ENCODE peak calls at places on chromosome 10, in four cellular contexts. Y is HEK293T, W is GM12878, S is K562. K is an unnamed sample.

GRCh38 chr10:112972606-112973005 is 22.6 kb downstream of the TCF7L2 start:
- DNase-seq in Y (no peak), W (no peak), S (no peak), K (no peak)

GRCh38 chr10:14879055-14879800 is 562 bp downstream of the SUV39H2 start:
- DNase-seq in Y (no peak), W (no peak), S (peak), K (peak)

GRCh38 chr10:34740321-34740720 is 74.8 kb downstream of the PARD3 start:
- DNase-seq in Y (no peak), W (no peak), S (no peak), K (no peak)

GRCh38 chr10:100507357-100507732 is 12.3 kb downstream of the SEC31B start:
- DNase-seq in Y (no peak), W (no peak), S (no peak), K (no peak)

GRCh38 chr10:133415752-133416151 is 8.7 kb downstream of the SPRN start:
- DNase-seq in Y (no peak), W (no peak), S (no peak), K (no peak)

GRCh38 chr10:23884671-23885070 is 324.3 kb upstream of the KIAA1217 start:
- DNase-seq in Y (no peak), W (no peak), S (no peak), K (no peak)

GRCh38 chr10:10992961-10993714 is 24.5 kb upstream of the CELF2 start:
- DNase-seq in Y (no peak), W (no peak), S (no peak), K (no peak)

GRCh38 chr10:16952010-16952550 is 134.9 kb upstream of the RSU1 start:
- DNase-seq in Y (no peak), W (no peak), S (no peak), K (no peak)

GRCh38 chr10:17366705-17367104 is 87.7 kb downstream of the ST8SIA6 start:
- DNase-seq in Y (no peak), W (no peak), S (no peak), K (no peak)

GRCh38 chr10:71078454-71079145 is 133.8 kb upstream of the UNC5B start:
- DNase-seq in Y (no peak), W (no peak), S (no peak), K (no peak)

GRCh38 chr10:16887565-16887964 is 70.3 kb upstream of the RSU1 start:
- DNase-seq in Y (no peak), W (no peak), S (no peak), K (no peak)

GRCh38 chr10:79182763-79183467 is 114.1 kb downstream of the ZMIZ1 start:
- DNase-seq in Y (no peak), W (no peak), S (no peak), K (no peak)
- TF ChIP-seq TARDBP in Y (no peak), W (no peak), S (no peak), K (no peak)

GRCh38 chr10:119531067-119531466 is 11.5 kb downstream of the RGS10 start:
- DNase-seq in Y (no peak), W (no peak), S (no peak), K (peak)
- TF ChIP-seq TARDBP in Y (no peak), W (no peak), S (no peak), K (no peak)

GRCh38 chr10:122894261-122894944 is 15.0 kb upstream of the FAM24B start:
- DNase-seq in Y (no peak), W (no peak), S (no peak), K (no peak)
- TF ChIP-seq TARDBP in Y (no peak), W (no peak), S (no peak), K (no peak)

GRCh38 chr10:131115801-131116200 is 195.7 kb downstream of the TCERG1L start:
- DNase-seq in Y (no peak), W (no peak), S (no peak), K (no peak)

GRCh38 chr10:131116216-131117005 is 195.1 kb downstream of the TCERG1L start:
- DNase-seq in Y (no peak), W (no peak), S (no peak), K (no peak)

GRCh38 chr10:131117416-131118212 is 193.9 kb downstream of the TCERG1L start:
- DNase-seq in Y (no peak), W (no peak), S (no peak), K (no peak)

GRCh38 chr10:131115321-131115720 is 196.2 kb downstream of the TCERG1L start:
- DNase-seq in Y (no peak), W (no peak), S (no peak), K (no peak)

DNA sequence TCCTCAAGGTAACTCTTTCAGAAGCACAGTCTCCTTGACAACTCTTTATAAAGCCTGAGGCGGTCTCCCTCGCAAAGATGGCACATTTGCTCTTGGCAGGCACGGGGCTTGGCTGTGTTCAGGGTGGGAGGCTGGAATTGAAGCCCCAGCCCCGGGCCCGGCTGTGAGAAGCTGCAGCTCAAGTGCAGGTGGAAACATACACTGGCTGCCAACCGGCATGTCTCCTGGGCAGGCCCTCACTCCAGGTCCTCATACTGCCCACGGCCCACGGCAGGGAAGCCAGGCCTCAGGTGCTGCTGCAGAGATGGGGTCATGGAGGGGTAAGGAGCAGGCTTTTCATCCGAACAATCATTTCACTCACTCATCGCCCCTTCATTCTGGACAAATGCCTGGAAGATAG is 194.5 kb downstream of the TCERG1L start:
- DNase-seq in Y (no peak), W (no peak), S (no peak), K (no peak)
- TF ChIP-seq TARDBP in Y (no peak), W (no peak), S (no peak), K (no peak)

GRCh38 chr10:12973149-12973718 is 28.3 kb downstream of the CCDC3 start:
- DNase-seq in Y (no peak), W (no peak), S (no peak), K (no peak)

GRCh38 chr10:12972146-12972545 is 29.4 kb downstream of the CCDC3 start:
- DNase-seq in Y (no peak), W (no peak), S (no peak), K (no peak)

GRCh38 chr10:12974123-12974844 is 27.2 kb downstream of the CCDC3 start:
- DNase-seq in Y (no peak), W (no peak), S (no peak), K (no peak)

GRCh38 chr10:12969951-12970350 is 31.6 kb downstream of the CCDC3 start:
- DNase-seq in Y (no peak), W (no peak), S (no peak), K (no peak)

DNA sequence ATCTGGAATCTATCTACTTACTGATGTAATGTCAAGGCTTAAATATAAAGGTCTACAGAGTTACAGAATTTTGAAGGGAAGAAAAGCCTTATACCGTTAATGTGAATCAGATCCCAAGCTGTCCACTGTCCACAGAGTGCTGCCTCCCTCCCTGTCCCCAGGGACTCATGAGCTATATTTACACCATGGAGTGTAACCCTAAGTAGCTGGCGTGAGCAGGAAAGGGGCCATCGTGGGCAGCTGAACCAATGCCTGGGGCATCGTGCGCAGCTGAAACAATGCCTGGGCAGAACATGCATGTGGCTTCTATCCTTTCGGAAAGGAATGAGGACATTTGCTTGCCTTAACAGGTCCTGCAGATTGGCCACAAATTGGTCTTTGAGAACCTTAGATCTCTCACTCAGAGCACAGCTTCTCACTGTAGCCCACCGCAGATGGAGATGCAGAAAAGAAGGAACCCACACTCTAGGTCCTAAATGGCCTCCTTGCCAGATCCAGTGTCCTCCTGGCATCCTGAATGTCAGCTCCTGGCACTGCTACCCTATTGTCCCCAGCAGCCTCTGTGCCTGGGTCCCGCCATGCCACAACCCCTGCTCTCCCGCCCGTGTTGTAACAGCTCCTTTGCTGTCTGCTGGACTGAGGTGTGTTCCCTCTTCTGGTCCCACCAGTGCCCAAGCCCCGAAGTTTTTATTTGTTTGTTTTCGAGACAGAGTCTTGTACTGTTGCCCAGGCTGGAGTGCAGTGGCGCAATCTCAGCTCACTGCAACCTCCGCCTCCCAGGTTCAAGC is 30.3 kb downstream of the CCDC3 start:
- DNase-seq in Y (no peak), W (no peak), S (no peak), K (no peak)
- TF ChIP-seq TARDBP in Y (no peak), W (no peak), S (no peak), K (no peak)

DNA sequence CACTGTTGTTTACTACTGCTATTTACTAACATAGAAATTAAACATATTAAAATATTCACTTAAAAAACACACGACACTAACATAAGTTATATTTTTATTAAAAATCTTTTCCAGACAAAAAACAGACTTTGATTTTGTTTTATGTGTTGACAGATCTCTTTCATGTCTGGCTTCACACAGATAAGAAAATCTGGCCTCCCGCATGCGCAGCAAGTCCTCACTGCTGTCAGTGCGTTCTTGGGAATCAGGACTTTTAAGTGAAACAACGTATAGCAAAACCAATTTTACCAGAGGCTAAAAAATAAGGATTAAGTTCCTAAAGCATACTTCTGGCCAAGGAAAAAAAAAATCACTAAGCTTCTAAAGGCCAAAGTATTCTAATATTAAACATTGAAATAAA is 1.2 kb upstream of the IDI1 start:
- DNase-seq in Y (no peak), W (no peak), S (peak), K (peak)
- TF ChIP-seq TARDBP in Y (no peak), W (no peak), S (no peak), K (no peak)

GRCh38 chr10:76149182-76149581 is 717.8 kb downstream of the LRMDA start:
- DNase-seq in Y (no peak), W (no peak), S (no peak), K (no peak)
- TF ChIP-seq TARDBP in Y (no peak), W (no peak), S (no peak), K (no peak)

GRCh38 chr10:49619613-49620012 is 5.8 kb downstream of the CHAT start:
- DNase-seq in Y (no peak), W (no peak), S (peak), K (no peak)
- TF ChIP-seq TARDBP in Y (no peak), W (no peak), S (no peak), K (no peak)

GRCh38 chr10:3636356-3637181 is 148.4 kb downstream of the KLF6 start:
- DNase-seq in Y (no peak), W (no peak), S (no peak), K (no peak)

GRCh38 chr10:3639546-3639945 is 145.5 kb downstream of the KLF6 start:
- DNase-seq in Y (no peak), W (no peak), S (no peak), K (no peak)

GRCh38 chr10:3631709-3632330 is 153.2 kb downstream of the KLF6 start:
- DNase-seq in Y (no peak), W (no peak), S (no peak), K (no peak)

GRCh38 chr10:3635248-3635647 is 149.8 kb downstream of the KLF6 start:
- DNase-seq in Y (no peak), W (no peak), S (no peak), K (no peak)

GRCh38 chr10:3635697-3636096 is 149.3 kb downstream of the KLF6 start:
- DNase-seq in Y (no peak), W (no peak), S (no peak), K (no peak)
- TF ChIP-seq TARDBP in Y (no peak), W (no peak), S (no peak), K (no peak)